ENCODE peak calls at places on chromosomes 5 and 9, in eight cellular contexts. V, D, I, H, W, O, G and S are unnamed samples.

GRCh38 chr9:135468866-135469521 is 10.6 kb upstream of the PPP1R26 start:
- DNase-seq in O (no peak), W (no peak), H (no peak), I (no peak), G (no peak), D (no peak), V (peak; percentile 44), S (no peak)

GRCh38 chr5:17216974-17217325 is 481 bp upstream of the BASP1 start:
- DNase-seq in V (no peak), H (peak; percentile 86), G (no peak), D (no peak), O (no peak), W (no peak), I (peak; percentile 90), S (peak; percentile 36)

GRCh38 chr9:18060304-18060934 is 413.5 kb upstream of the ADAMTSL1 start:
- DNase-seq in W (no peak), O (no peak), V (peak; percentile 1), G (no peak), D (no peak), I (no peak), H (no peak), S (no peak)

GRCh38 chr5:178766936-178767912 is 36.8 kb upstream of the ZNF354A start:
- DNase-seq in W (peak; percentile 16), V (no peak), O (no peak), H (no peak), D (no peak), G (peak; percentile 40), I (no peak), S (no peak)

GRCh38 chr5:138648841-138649240 is 73.6 kb upstream of the HSPA9 start:
- DNase-seq in D (peak; percentile 72), O (peak; percentile 11), I (no peak), H (no peak), V (no peak), G (no peak), W (no peak), S (no peak)

GRCh38 chr9:130732793-130733221 is 39.2 kb downstream of the EXOSC2 start:
- DNase-seq in G (no peak), H (peak; percentile 15), I (no peak), O (no peak), V (no peak), W (no peak), D (no peak), S (no peak)

GRCh38 chr5:95715799-95716461 is 15.2 kb upstream of the RHOBTB3 start:
- DNase-seq in D (no peak), G (no peak), W (no peak), V (no peak), I (no peak), O (no peak), H (peak; percentile 11), S (no peak)

GRCh38 chr5:149079883-149080282 is 17.0 kb upstream of the SH3TC2 start:
- DNase-seq in H (no peak), I (no peak), G (no peak), O (no peak), D (no peak), W (no peak), V (peak; percentile 61), S (no peak)

GRCh38 chr5:151005975-151006576 is 14.3 kb upstream of the GPX3 start:
- DNase-seq in W (peak; percentile 61), D (peak; percentile 91), I (no peak), H (no peak), O (peak; percentile 87), V (no peak), G (peak; percentile 98), S (peak; percentile 28)

GRCh38 chr5:83724915-83725314 is 4.3 kb upstream of the HAPLN1 start:
- DNase-seq in W (no peak), G (no peak), D (no peak), H (no peak), O (no peak), I (no peak), V (no peak), S (no peak)

GRCh38 chr9:112261133-112261532 is 72.3 kb downstream of the PTBP3 start:
- DNase-seq in H (no peak), W (no peak), O (no peak), I (no peak), D (no peak), G (no peak), V (no peak), S (no peak)

GRCh38 chr5:168765220-168766037 is 186.3 kb upstream of the PANK3 start:
- DNase-seq in H (no peak), O (no peak), W (no peak), G (no peak), D (peak; percentile 78), I (no peak), V (peak; percentile 4), S (no peak)

GRCh38 chr9:18379073-18379811 is 94.7 kb upstream of the ADAMTSL1 start:
- DNase-seq in H (peak; percentile 48), O (no peak), G (no peak), I (no peak), W (no peak), V (no peak), D (no peak), S (no peak)

GRCh38 chr9:110255064-110255416 is 1.3 kb downstream of the TXN start:
- DNase-seq in W (no peak), D (no peak), V (peak; percentile 67), H (no peak), G (no peak), O (no peak), I (peak; percentile 82), S (peak; percentile 6)

GRCh38 chr9:6869081-6869948 is 111.5 kb downstream of the KDM4C start:
- DNase-seq in O (no peak), W (no peak), V (no peak), D (no peak), G (no peak), H (no peak), I (no peak), S (no peak)

GRCh38 chr9:100428871-100429654 is 2.1 kb downstream of the MSANTD3 start:
- DNase-seq in O (no peak), I (no peak), G (no peak), W (no peak), H (peak; percentile 94), D (peak; percentile 70), V (no peak), S (no peak)
- TF ChIP-seq POLR2A in O (no peak), I (no peak), G (no peak), W (no peak), H (no peak), D (no peak), V (no peak), S (no peak)

GRCh38 chr9:133351526-133351907 is 3.5 kb downstream of the RPL7A start:
- DNase-seq in H (no peak), D (no peak), V (no peak), G (no peak), I (no peak), O (no peak), W (no peak), S (no peak)

GRCh38 chr9:133347985-133348762 is at the start of the genes MED22 and RPL7A:
- DNase-seq in I (peak; percentile 95), O (peak; percentile 94), V (peak; percentile 97), G (peak; percentile 97), D (peak; percentile 99), H (peak; percentile 96), W (peak; percentile 94), S (peak; percentile 94)

GRCh38 chr9:133348763-133349573 is 950 bp downstream of the RPL7A start:
- DNase-seq in H (no peak), W (no peak), D (peak; percentile 63), G (no peak), V (peak; percentile 48), O (no peak), I (no peak), S (no peak)

GRCh38 chr9:133351908-133352634 is 4.1 kb downstream of the RPL7A start:
- DNase-seq in H (peak; percentile 83), O (no peak), W (no peak), V (peak; percentile 61), D (peak; percentile 76), G (no peak), I (no peak), S (no peak)

GRCh38 chr9:133349965-133350624 is 2.1 kb downstream of the RPL7A start:
- DNase-seq in D (no peak), H (no peak), V (no peak), G (no peak), W (no peak), I (no peak), O (no peak), S (no peak)
- TF ChIP-seq POLR2A in D (no peak), H (no peak), V (no peak), G (no peak), W (no peak), I (no peak), O (no peak), S (no peak)

DNA sequence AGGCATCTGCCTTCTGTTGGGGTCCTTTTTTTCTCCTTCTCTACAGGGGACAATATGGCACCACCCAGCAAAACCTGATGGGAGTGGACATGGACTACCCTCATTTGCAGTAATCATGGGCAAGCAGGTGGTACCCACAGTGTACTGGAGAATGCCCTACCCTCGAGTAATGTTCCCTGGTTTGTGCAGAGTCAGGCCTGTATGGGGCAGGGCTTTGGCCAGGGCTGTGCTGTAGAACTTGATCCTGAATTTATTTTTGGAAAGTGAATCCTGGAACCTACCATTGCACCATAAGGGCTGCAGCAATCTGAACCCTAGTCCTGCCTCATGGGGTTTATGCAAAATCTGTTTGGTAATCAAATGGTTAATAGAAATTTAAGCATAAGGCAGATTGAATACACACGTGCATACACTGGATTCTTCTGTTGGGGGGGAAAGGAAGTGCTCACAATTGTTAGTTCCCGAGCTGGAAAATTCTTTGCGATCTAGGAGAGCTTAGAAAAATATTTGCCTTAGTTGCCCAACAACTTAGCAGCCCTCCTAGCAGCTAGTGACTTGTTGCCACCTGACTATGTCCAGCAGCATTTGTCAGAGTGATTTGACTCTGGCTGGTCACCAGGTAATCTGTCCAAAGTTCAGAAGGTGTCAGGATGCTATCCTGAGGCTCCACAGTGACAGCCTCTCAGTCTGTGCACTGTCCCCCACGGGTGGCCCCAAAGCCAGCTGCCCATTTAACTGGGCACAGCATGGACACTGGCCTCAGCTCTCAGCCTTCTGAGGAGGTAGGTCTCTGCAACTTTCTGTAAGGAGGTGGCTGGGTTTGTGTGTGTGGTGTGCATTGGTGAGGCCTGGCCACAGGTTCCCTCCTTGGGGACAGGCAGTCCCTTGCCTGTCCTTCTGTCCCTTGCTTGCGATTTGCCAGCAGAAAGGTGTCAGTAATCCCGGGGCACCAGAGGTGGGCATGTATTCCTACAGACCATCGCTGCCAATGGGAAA is 8.3 kb downstream of the MVB12B start:
- DNase-seq in I (no peak), O (no peak), G (no peak), V (no peak), W (no peak), H (peak; percentile 11), D (no peak), S (no peak)
- TF ChIP-seq POLR2A in I (no peak), O (no peak), G (no peak), V (no peak), W (no peak), H (no peak), D (no peak), S (no peak)

DNA sequence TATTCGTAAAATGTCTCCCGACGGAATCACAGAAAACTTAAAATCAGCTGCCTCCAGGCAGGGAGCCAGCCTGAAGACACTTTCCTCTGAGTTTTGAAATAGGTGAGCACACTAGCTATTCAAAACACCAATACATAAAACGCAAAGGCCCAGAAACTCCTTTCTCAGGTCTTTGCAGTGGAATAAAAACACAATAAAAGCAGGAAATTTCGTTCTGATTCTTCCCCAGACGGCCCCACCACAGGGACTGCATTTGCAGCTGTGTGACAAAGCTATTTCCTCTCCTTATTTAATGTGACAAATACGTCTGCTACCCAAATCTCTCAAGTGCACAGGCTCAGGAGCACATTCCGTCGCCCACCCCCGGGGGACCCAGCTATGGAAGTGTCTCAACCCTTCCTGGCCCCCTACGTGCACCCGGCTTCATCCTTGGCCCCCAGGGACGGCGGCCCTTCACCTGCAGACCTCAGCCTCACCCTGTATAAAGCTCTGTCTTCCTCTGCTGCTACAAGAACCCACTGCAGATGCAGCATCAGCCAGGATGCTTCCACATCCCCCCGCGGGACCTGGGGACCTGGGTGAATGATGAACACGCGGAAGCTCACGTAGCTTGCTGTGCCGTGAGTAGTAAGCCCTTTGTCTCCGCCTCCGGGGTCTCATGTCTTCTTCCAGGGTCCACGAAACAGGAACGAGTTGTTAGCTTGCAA is 24.9 kb downstream of the AHRR start:
- DNase-seq in I (no peak), V (no peak), H (no peak), D (no peak), O (no peak), W (no peak), G (no peak), S (no peak)
- TF ChIP-seq POLR2A in I (no peak), V (no peak), H (no peak), D (no peak), O (no peak), W (no peak), G (no peak), S (no peak)